ENCODE peak calls at places on chromosomes 1 and 21, in six cellular contexts. Q is transverse colon, J is A549, R is HCT116, W is IMR-90, U is heart left ventricle. V is an unnamed sample.

GRCh38 chr1:19616489-19616888 is 27.6 kb upstream of the NBL1 start:
- DNase-seq in Q (no peak), J (no peak), R (no peak), W (peak), U (no peak), V (no peak)

GRCh38 chr21:15014220-15014619 is 50.6 kb downstream of the NRIP1 start:
- DNase-seq in Q (no peak), J (no peak), R (no peak), W (peak), U (no peak), V (no peak)

GRCh38 chr1:223873044-223873443 is 27.3 kb upstream of the TP53BP2 start:
- DNase-seq in Q (no peak), J (no peak), R (no peak), W (peak), U (no peak), V (no peak)

GRCh38 chr1:79322511-79323027 is 316.0 kb upstream of the ADGRL4 start:
- DNase-seq in Q (no peak), J (no peak), R (no peak), W (peak), U (no peak), V (no peak)

GRCh38 chr1:216325946-216326345 is 97.3 kb downstream of the USH2A start:
- DNase-seq in Q (no peak), J (no peak), R (no peak), W (peak), U (no peak), V (no peak)

GRCh38 chr1:173038875-173039554 is 11.7 kb downstream of the TNFSF18 start:
- DNase-seq in Q (no peak), J (no peak), R (no peak), W (no peak), U (no peak), V (no peak)

GRCh38 chr1:44000266-44000665 is 8.9 kb downstream of the CCDC24 start:
- DNase-seq in Q (no peak), J (no peak), R (no peak), W (no peak), U (no peak), V (no peak)

GRCh38 chr21:26041441-26042180 is 129.0 kb downstream of the APP start:
- DNase-seq in Q (no peak), J (no peak), R (no peak), W (peak), U (no peak), V (no peak)

GRCh38 chr1:37989381-37989930 is 366 bp downstream of the SF3A3 start:
- DNase-seq in Q (peak), J (no peak), R (no peak), W (peak), U (no peak), V (peak)

GRCh38 chr1:182002570-182002969 is 58.9 kb downstream of the ZNF648 start:
- DNase-seq in Q (no peak), J (no peak), R (no peak), W (no peak), U (peak), V (no peak)

GRCh38 chr1:26787381-26787705 is 407 bp upstream of the PIGV start:
- DNase-seq in Q (peak), J (no peak), R (no peak), W (peak), U (no peak), V (peak)

GRCh38 chr1:214447557-214447871 is 103.9 kb downstream of the PTPN14 start:
- DNase-seq in Q (no peak), J (no peak), R (no peak), W (no peak), U (no peak), V (no peak)

GRCh38 chr1:214445846-214446614 is 105.4 kb downstream of the PTPN14 start:
- DNase-seq in Q (no peak), J (no peak), R (peak), W (peak), U (no peak), V (no peak)

GRCh38 chr1:214448536-214448935 is 102.9 kb downstream of the PTPN14 start:
- DNase-seq in Q (no peak), J (no peak), R (no peak), W (no peak), U (no peak), V (no peak)

GRCh38 chr1:214445201-214445600 is 106.2 kb downstream of the PTPN14 start:
- DNase-seq in Q (no peak), J (no peak), R (no peak), W (no peak), U (no peak), V (no peak)

GRCh38 chr1:214446772-214447556 is 104.4 kb downstream of the PTPN14 start:
- DNase-seq in Q (peak), J (peak), R (peak), W (peak), U (no peak), V (peak)
- TF ChIP-seq POLR2A in Q (no peak), J (no peak), R (no peak), W (peak), U (no peak), V (no peak)

GRCh38 chr1:167082511-167083027 is 7.6 kb downstream of the GPA33 start:
- DNase-seq in Q (peak), J (peak), R (peak), W (no peak), U (no peak), V (peak)
- TF ChIP-seq POLR2A in Q (peak), J (no peak), R (no peak), W (no peak), U (no peak), V (no peak)

DNA sequence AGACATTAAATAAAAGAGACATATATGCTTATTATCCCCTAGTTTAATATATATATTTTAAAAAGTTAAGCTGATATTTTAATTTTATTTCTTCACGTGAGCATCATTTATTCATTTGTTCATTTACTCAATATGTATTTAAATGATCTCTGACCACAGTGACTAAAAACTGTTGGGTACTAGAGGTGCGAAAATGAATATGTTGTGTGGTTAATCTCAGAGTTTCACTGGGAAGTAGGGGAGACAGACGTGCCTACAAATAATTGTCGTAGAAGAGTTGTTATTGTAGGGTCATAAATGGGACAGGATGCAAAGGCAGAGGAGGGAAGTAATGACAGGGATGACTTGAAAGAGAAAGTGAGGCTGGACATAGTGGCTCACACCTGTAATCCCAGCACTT is 213.0 kb upstream of the CACYBP start:
- DNase-seq in Q (no peak), J (no peak), R (no peak), W (no peak), U (no peak), V (no peak)
- TF ChIP-seq POLR2A in Q (no peak), J (no peak), R (no peak), W (no peak), U (no peak), V (no peak)

GRCh38 chr1:92948071-92948470 is 13.2 kb downstream of the DIPK1A start:
- DNase-seq in Q (no peak), J (no peak), R (no peak), W (no peak), U (no peak), V (no peak)

GRCh38 chr1:92953491-92953890 is 7.8 kb downstream of the DIPK1A start:
- DNase-seq in Q (no peak), J (no peak), R (no peak), W (no peak), U (no peak), V (no peak)

GRCh38 chr1:92949937-92950817 is 11.1 kb downstream of the DIPK1A start:
- DNase-seq in Q (no peak), J (peak), R (no peak), W (peak), U (no peak), V (no peak)

GRCh38 chr1:92952714-92953113 is 8.5 kb downstream of the DIPK1A start:
- DNase-seq in Q (no peak), J (no peak), R (no peak), W (no peak), U (no peak), V (no peak)

GRCh38 chr1:92951141-92951582 is 10.1 kb downstream of the DIPK1A start:
- DNase-seq in Q (peak), J (peak), R (peak), W (peak), U (no peak), V (no peak)
- TF ChIP-seq POLR2A in Q (no peak), J (no peak), R (no peak), W (no peak), U (no peak), V (no peak)